ENCODE peak calls at places on chromosomes 13 and 19, in four cellular contexts. W is cardiac fibroblast, V is SK-N-SH, N is fibroblast of pulmonary artery. S is an unnamed sample.
A peak's percentile ranks its signal among the peaks of the same experiment; 100 is the strongest.

GRCh38 chr19:15239337-15239949 is 7.2 kb upstream of the EPHX3 start:
- DNase-seq in W (no peak), V (no peak), N (no peak), S (no peak)

GRCh38 chr13:95298971-95299627 is 2.2 kb downstream of the ABCC4 start:
- DNase-seq in W (peak; percentile 85), V (no peak), N (peak; percentile 72), S (peak; percentile 79)

GRCh38 chr13:106753241-106753640 is 185.3 kb upstream of the ARGLU1 start:
- DNase-seq in W (no peak), V (no peak), N (no peak), S (no peak)

GRCh38 chr13:26300140-26300539 is 46.2 kb downstream of the CDK8 start:
- DNase-seq in W (peak; percentile 73), V (no peak), N (peak; percentile 50), S (peak; percentile 42)

GRCh38 chr19:20287070-20287469 is 120.1 kb downstream of the ZNF486 start:
- DNase-seq in W (no peak), V (no peak), N (no peak), S (no peak)

GRCh38 chr13:98507060-98507797 is 69.7 kb downstream of the STK24 start:
- DNase-seq in W (no peak), V (peak; percentile 55), N (peak; percentile 55), S (peak; percentile 71)

GRCh38 chr19:21604351-21604926 is 99.0 kb downstream of the ZNF429 start:
- DNase-seq in W (peak; percentile 49), V (no peak), N (no peak), S (peak; percentile 69)

GRCh38 chr13:75180805-75181455 is 301.0 kb downstream of the TBC1D4 start:
- DNase-seq in W (peak; percentile 72), V (no peak), N (peak; percentile 39), S (peak; percentile 4)

GRCh38 chr13:103883152-103883551 is 816.9 kb upstream of the SLC10A2 start:
- DNase-seq in W (peak; percentile 97), V (peak; percentile 56), N (peak; percentile 95), S (peak; percentile 88)

GRCh38 chr13:93217701-93218100 is 8.9 kb upstream of the GPC6 start:
- DNase-seq in W (no peak), V (no peak), N (no peak), S (no peak)

GRCh38 chr13:62040806-62041205 is 625.2 kb upstream of the PCDH20 start:
- DNase-seq in W (no peak), V (no peak), N (no peak), S (no peak)

GRCh38 chr13:103873725-103874124 is 807.5 kb upstream of the SLC10A2 start:
- DNase-seq in W (no peak), V (no peak), N (no peak), S (no peak)

GRCh38 chr19:52566121-52566520 is 4.0 kb upstream of the ZNF701 start:
- DNase-seq in W (no peak), V (no peak), N (no peak), S (no peak)

GRCh38 chr13:109749365-109749764 is 37.0 kb downstream of the IRS2 start:
- DNase-seq in W (no peak), V (no peak), N (no peak), S (no peak)

GRCh38 chr13:50678464-50679162 is 164.9 kb downstream of the DLEU7 start:
- DNase-seq in W (peak; percentile 96), V (no peak), N (peak; percentile 55), S (peak; percentile 56)

GRCh38 chr13:112859817-112860190 is 109.2 kb upstream of the MCF2L start:
- DNase-seq in W (peak; percentile 59), V (peak; percentile 84), N (peak; percentile 60), S (peak; percentile 22)

GRCh38 chr19:1577090-1577928 is 9.2 kb upstream of the MEX3D start:
- DNase-seq in W (no peak), V (no peak), N (no peak), S (no peak)

GRCh38 chr13:109529964-109530363 is 256.4 kb downstream of the IRS2 start:
- DNase-seq in W (no peak), V (no peak), N (no peak), S (no peak)

GRCh38 chr13:51048166-51048461 is 63.0 kb downstream of the C13orf42 start:
- DNase-seq in W (no peak), V (no peak), N (no peak), S (no peak)

GRCh38 chr19:1003283-1003682 is 3.1 kb downstream of the GRIN3B start:
- DNase-seq in W (no peak), V (peak; percentile 65), N (no peak), S (no peak)

GRCh38 chr13:107641574-107641973 is 573.8 kb downstream of the LIG4 start:
- DNase-seq in W (no peak), V (no peak), N (no peak), S (no peak)

GRCh38 chr19:1455336-1456120 is 5.6 kb downstream of the APC2 start:
- DNase-seq in W (peak; percentile 77), V (peak; percentile 94), N (peak; percentile 61), S (peak; percentile 49)

GRCh38 chr13:64925727-64926126 is 2304.4 kb downstream of the PCDH9 start:
- DNase-seq in W (no peak), V (no peak), N (no peak), S (no peak)

GRCh38 chr19:6481541-6482342 is at the start of gene DENND1C:
- DNase-seq in W (peak; percentile 16), V (peak; percentile 71), N (no peak), S (no peak)

GRCh38 chr13:114112231-114112825 is 20.1 kb downstream of the RASA3 start:
- DNase-seq in W (no peak), V (peak; percentile 53), N (no peak), S (no peak)

GRCh38 chr19:1350861-1351260 is 32.8 kb upstream of the NDUFS7 start:
- DNase-seq in W (no peak), V (peak; percentile 66), N (no peak), S (no peak)

GRCh38 chr19:1699998-1700732 is 47.8 kb upstream of the TCF3 start:
- DNase-seq in W (no peak), V (peak; percentile 55), N (no peak), S (no peak)

GRCh38 chr19:49746206-49746958 is 16.7 kb downstream of the TSKS start:
- DNase-seq in W (peak; percentile 44), V (peak; percentile 81), N (peak; percentile 46), S (peak; percentile 69)

GRCh38 chr19:42348211-42348610 is 22.8 kb downstream of the MEGF8 start:
- DNase-seq in W (no peak), V (no peak), N (no peak), S (no peak)

GRCh38 chr19:42349378-42350107 is 24.1 kb downstream of the MEGF8 start:
- DNase-seq in W (no peak), V (no peak), N (no peak), S (no peak)

GRCh38 chr19:42351079-42351735 is 25.8 kb downstream of the MEGF8 start:
- DNase-seq in W (no peak), V (no peak), N (no peak), S (no peak)

GRCh38 chr19:42352216-42352892 is 26.9 kb downstream of the MEGF8 start:
- DNase-seq in W (peak; percentile 7), V (peak; percentile 58), N (peak; percentile 15), S (no peak)

GRCh38 chr19:42350417-42350816 is 25.0 kb downstream of the MEGF8 start:
- DNase-seq in W (no peak), V (no peak), N (no peak), S (no peak)
- TF ChIP-seq CTCF in W (no peak), V (no peak), N (no peak), S (no peak)

GRCh38 chr13:52461265-52461664 is 6.0 kb downstream of the CKAP2 start:
- DNase-seq in W (no peak), V (no peak), N (no peak), S (no peak)
- H3K4me3 ChIP-seq in W (no peak overlapping the region), V (no peak overlapping the region), N (no peak overlapping the region), S (no peak overlapping the region)

GRCh38 chr19:38384209-38385027 is 3.4 kb downstream of the GGN start:
- DNase-seq in W (peak; percentile 39), V (no peak), N (no peak), S (no peak)
- TF ChIP-seq CTCF in W (peak; percentile 55), V (no peak), N (peak; percentile 48), S (peak; percentile 39)

DNA sequence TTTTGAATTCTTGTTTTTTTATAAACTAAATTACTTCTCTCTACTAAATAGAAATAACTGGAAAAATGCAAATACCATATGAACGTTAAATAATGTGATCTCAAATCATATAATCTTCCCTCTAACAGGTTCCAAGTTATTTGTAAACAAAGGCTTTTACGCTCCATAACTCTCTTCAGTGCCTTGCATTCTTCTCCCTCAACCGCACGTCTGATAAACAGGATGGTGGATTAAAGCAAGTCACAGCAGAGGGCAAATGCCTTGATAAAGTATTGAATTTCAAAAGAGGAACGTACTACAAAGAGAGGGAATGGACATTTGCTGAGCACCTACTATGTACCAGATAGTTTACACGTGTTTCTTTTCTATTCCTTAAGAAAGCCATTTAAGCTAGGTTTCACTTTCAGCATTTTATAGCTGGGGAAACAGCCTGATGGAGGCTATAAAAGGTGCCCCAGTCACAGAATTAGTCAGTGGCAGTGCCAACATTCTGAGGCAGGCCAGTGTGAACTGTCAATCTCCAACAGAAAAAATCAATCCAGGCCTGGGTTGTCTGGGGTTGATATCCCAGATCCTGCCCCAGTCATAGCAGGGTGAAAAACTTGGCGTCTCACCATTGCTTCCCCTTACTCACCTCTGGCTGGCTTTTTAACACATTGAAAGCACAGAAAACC is 15.8 kb downstream of the MRPS31 start:
- DNase-seq in W (no peak), V (no peak), N (no peak), S (peak; percentile 11)
- H3K4me3 ChIP-seq in W (no peak overlapping the region), V (no peak overlapping the region), N (no peak overlapping the region), S (no peak overlapping the region)

DNA sequence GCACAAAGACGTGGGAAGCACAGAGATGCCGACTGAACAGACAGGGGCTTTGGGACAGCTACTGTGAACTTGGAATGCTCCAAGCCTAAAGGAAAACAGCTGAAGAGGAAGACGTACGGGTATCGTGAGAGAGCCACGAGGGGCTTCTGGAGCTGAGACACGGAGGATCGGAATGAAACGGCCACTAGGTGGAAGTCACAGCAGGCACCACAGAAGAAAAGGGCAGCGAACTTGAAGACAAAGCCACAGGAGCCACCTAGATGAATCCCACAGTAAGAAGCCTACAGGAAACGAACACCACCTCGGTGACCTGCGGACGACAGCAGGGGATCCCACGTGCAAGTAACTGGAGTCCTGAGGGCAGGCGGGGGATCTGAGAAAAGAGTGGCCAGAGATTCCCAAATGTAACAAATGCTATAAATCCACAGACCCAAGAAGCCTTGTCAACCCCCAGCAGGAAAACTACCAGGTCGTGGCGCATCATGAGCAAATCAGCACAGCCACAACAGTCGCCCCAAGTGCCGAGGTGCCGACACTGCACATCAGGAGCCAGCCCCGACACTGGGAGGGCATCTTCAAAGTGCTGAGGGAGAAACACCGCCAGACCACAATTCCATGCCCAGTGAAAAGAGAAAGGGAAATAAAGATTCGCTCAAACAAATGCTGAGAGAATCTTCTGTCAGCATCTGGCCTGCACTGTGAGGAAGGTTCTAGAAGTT is 39.3 kb upstream of the ISYNA1 start:
- DNase-seq in W (no peak), V (no peak), N (no peak), S (no peak)
- TF ChIP-seq CTCF in W (peak; percentile 17), V (no peak), N (no peak), S (peak; percentile 38)

DNA sequence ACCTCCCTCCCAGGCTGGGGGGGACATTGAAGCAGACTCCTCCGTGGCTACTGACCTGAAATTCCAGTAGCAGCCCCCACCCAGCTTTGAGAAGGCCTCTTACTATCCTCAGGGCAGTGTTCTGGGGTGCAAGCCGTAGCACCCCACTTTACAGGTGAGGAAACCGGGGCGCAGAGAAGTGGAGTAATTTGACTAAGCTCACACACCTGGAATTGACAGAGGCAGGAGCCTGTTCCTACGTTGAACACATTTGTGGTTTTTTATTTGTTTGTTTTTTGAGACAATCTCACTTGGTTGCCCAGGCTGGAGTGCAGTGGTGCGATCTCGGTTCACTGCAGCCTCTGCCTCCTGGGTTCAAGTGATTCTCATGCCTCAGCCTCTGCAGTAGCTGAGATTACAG is 14.6 kb upstream of the S1PR4 start:
- DNase-seq in W (no peak), V (no peak), N (no peak), S (no peak)
- H3K4me3 ChIP-seq in W (no peak overlapping the region), V (no peak overlapping the region), N (no peak overlapping the region), S (no peak overlapping the region)

S was measured in fibroblast of villous mesenchyme.